ENCODE peak calls at places on chromosomes 4 and X, in five cellular contexts. One of them, this sample, is unnamed.

GRCh38 chrX:106009145-106009544 is 29.4 kb downstream of the SERPINA7 start:
- DNase-seq in psoas muscle: no peak
- DNase-seq in foreskin keratinocyte: no peak
- DNase-seq in hepatocyte: no peak
- DNase-seq in PC-3: no peak
- DNase-seq in this sample: no peak

GRCh38 chr4:7183780-7184460 is 8.4 kb upstream of the SORCS2 start:
- DNase-seq in hepatocyte: no peak
- DNase-seq in foreskin keratinocyte: no peak
- DNase-seq in PC-3: no peak
- DNase-seq in psoas muscle: peak
- DNase-seq in this sample: no peak

GRCh38 chrX:118855681-118856310 is 32.2 kb downstream of the ZCCHC12 start:
- DNase-seq in foreskin keratinocyte: no peak
- DNase-seq in PC-3: no peak
- DNase-seq in hepatocyte: no peak
- DNase-seq in psoas muscle: no peak
- DNase-seq in this sample: no peak

GRCh38 chr4:157195374-157195773 is 25.2 kb upstream of the GRIA2 start:
- DNase-seq in psoas muscle: no peak
- DNase-seq in hepatocyte: no peak
- DNase-seq in PC-3: no peak
- DNase-seq in foreskin keratinocyte: no peak
- DNase-seq in this sample: no peak

GRCh38 chrX:72131317-72132294 is at the start of gene RTL5:
- DNase-seq in foreskin keratinocyte: no peak
- DNase-seq in psoas muscle: peak
- DNase-seq in hepatocyte: peak
- DNase-seq in PC-3: peak
- DNase-seq in this sample: no peak

GRCh38 chrX:36898301-36898700 is 109.9 kb upstream of the FAM47C start:
- DNase-seq in psoas muscle: no peak
- DNase-seq in foreskin keratinocyte: no peak
- DNase-seq in PC-3: peak
- DNase-seq in hepatocyte: peak
- DNase-seq in this sample: no peak

GRCh38 chr4:69833251-69833650 is 26.7 kb downstream of the SULT1E1 start:
- DNase-seq in psoas muscle: no peak
- DNase-seq in PC-3: no peak
- DNase-seq in foreskin keratinocyte: no peak
- DNase-seq in hepatocyte: no peak
- DNase-seq in this sample: no peak

GRCh38 chrX:53831662-53832635 is 145.4 kb upstream of the HUWE1 start:
- DNase-seq in foreskin keratinocyte: peak
- DNase-seq in PC-3: peak
- DNase-seq in psoas muscle: no peak
- DNase-seq in hepatocyte: peak
- DNase-seq in this sample: peak

GRCh38 chr4:26325191-26325590 is 4.4 kb downstream of the RBPJ start:
- DNase-seq in foreskin keratinocyte: no peak
- DNase-seq in psoas muscle: no peak
- DNase-seq in PC-3: peak
- DNase-seq in hepatocyte: peak
- DNase-seq in this sample: no peak

GRCh38 chrX:39726810-39727209 is 370.9 kb downstream of the BCOR start:
- DNase-seq in PC-3: no peak
- DNase-seq in hepatocyte: no peak
- DNase-seq in foreskin keratinocyte: no peak
- DNase-seq in psoas muscle: no peak
- DNase-seq in this sample: no peak

GRCh38 chr4:1367230-1367935 is 20.4 kb downstream of the UVSSA start:
- DNase-seq in hepatocyte: no peak
- DNase-seq in foreskin keratinocyte: no peak
- DNase-seq in psoas muscle: no peak
- DNase-seq in PC-3: no peak
- DNase-seq in this sample: no peak

GRCh38 chr4:55355555-55355954 is 9.5 kb downstream of the SRD5A3 start:
- DNase-seq in PC-3: no peak
- DNase-seq in psoas muscle: no peak
- DNase-seq in hepatocyte: no peak
- DNase-seq in foreskin keratinocyte: no peak
- DNase-seq in this sample: no peak

GRCh38 chr4:150720973-150721518 is 139.1 kb downstream of the MAB21L2 start:
- DNase-seq in psoas muscle: no peak
- DNase-seq in PC-3: no peak
- DNase-seq in hepatocyte: no peak
- DNase-seq in foreskin keratinocyte: no peak
- DNase-seq in this sample: no peak

GRCh38 chrX:55201930-55202579 is 18.1 kb upstream of the PAGE5 start:
- DNase-seq in hepatocyte: no peak
- DNase-seq in foreskin keratinocyte: no peak
- DNase-seq in PC-3: peak
- DNase-seq in psoas muscle: no peak
- DNase-seq in this sample: no peak

GRCh38 chr4:173371292-173372192 is 788 bp downstream of the SAP30 start:
- DNase-seq in hepatocyte: peak
- DNase-seq in foreskin keratinocyte: peak
- DNase-seq in psoas muscle: peak
- DNase-seq in PC-3: peak
- DNase-seq in this sample: peak

GRCh38 chrX:1181131-1181530 is 31.3 kb downstream of the CRLF2 start:
- DNase-seq in foreskin keratinocyte: no peak
- DNase-seq in hepatocyte: no peak
- DNase-seq in PC-3: no peak
- DNase-seq in psoas muscle: no peak
- DNase-seq in this sample: no peak

GRCh38 chrX:134660627-134661026 is 2.4 kb upstream of the PLAC1 start:
- DNase-seq in psoas muscle: no peak
- DNase-seq in hepatocyte: no peak
- DNase-seq in foreskin keratinocyte: no peak
- DNase-seq in PC-3: no peak
- DNase-seq in this sample: no peak

GRCh38 chr4:111618908-111619307 is 526.3 kb upstream of the FAM241A start:
- DNase-seq in psoas muscle: no peak
- DNase-seq in foreskin keratinocyte: no peak
- DNase-seq in hepatocyte: peak
- DNase-seq in PC-3: peak
- DNase-seq in this sample: no peak

GRCh38 chr4:113684534-113685091 is 76.9 kb downstream of the CAMK2D start:
- DNase-seq in hepatocyte: peak
- DNase-seq in foreskin keratinocyte: no peak
- DNase-seq in PC-3: peak
- DNase-seq in psoas muscle: peak
- DNase-seq in this sample: no peak

GRCh38 chr4:32661229-32661628 is 1941.1 kb downstream of the PCDH7 start:
- DNase-seq in foreskin keratinocyte: no peak
- DNase-seq in psoas muscle: no peak
- DNase-seq in PC-3: no peak
- DNase-seq in hepatocyte: peak
- DNase-seq in this sample: no peak

GRCh38 chr4:39587881-39588280 is 50.8 kb downstream of the SMIM14 start:
- DNase-seq in hepatocyte: no peak
- DNase-seq in PC-3: no peak
- DNase-seq in foreskin keratinocyte: peak
- DNase-seq in psoas muscle: no peak
- DNase-seq in this sample: no peak

GRCh38 chrX:17375361-17375630 is 296 bp downstream of the NHS start:
- DNase-seq in hepatocyte: no peak
- DNase-seq in psoas muscle: no peak
- DNase-seq in PC-3: no peak
- DNase-seq in foreskin keratinocyte: no peak
- DNase-seq in this sample: no peak

GRCh38 chr4:13966241-13967195 is 339.0 kb upstream of the BOD1L1 start:
- DNase-seq in foreskin keratinocyte: peak
- DNase-seq in hepatocyte: no peak
- DNase-seq in psoas muscle: no peak
- DNase-seq in PC-3: peak
- DNase-seq in this sample: peak
- TF ChIP-seq CTCF in foreskin keratinocyte: peak
- TF ChIP-seq CTCF in hepatocyte: no peak
- TF ChIP-seq CTCF in psoas muscle: no peak
- TF ChIP-seq CTCF in PC-3: no peak
- TF ChIP-seq CTCF in this sample: no peak

GRCh38 chr4:162409048-162409447 is 245.2 kb upstream of the FSTL5 start:
- DNase-seq in hepatocyte: no peak
- DNase-seq in PC-3: no peak
- DNase-seq in psoas muscle: peak
- DNase-seq in foreskin keratinocyte: no peak
- DNase-seq in this sample: no peak

GRCh38 chr4:162408309-162408708 is 244.5 kb upstream of the FSTL5 start:
- DNase-seq in foreskin keratinocyte: no peak
- DNase-seq in PC-3: no peak
- DNase-seq in psoas muscle: no peak
- DNase-seq in hepatocyte: no peak
- DNase-seq in this sample: no peak

GRCh38 chr4:162406637-162407370 is 243.0 kb upstream of the FSTL5 start:
- DNase-seq in foreskin keratinocyte: no peak
- DNase-seq in hepatocyte: peak
- DNase-seq in PC-3: peak
- DNase-seq in psoas muscle: no peak
- DNase-seq in this sample: no peak

GRCh38 chr4:162403956-162404355 is 240.2 kb upstream of the FSTL5 start:
- DNase-seq in foreskin keratinocyte: no peak
- DNase-seq in psoas muscle: no peak
- DNase-seq in hepatocyte: no peak
- DNase-seq in PC-3: no peak
- DNase-seq in this sample: no peak
- H3K27ac ChIP-seq in foreskin keratinocyte: no peak
- H3K27ac ChIP-seq in psoas muscle: no peak
- H3K27ac ChIP-seq in hepatocyte: no peak
- H3K27ac ChIP-seq in PC-3: no peak
- H3K27ac ChIP-seq in this sample: no peak

GRCh38 chr4:56628592-56628991 is 52.5 kb downstream of the HOPX start:
- DNase-seq in foreskin keratinocyte: no peak
- DNase-seq in psoas muscle: no peak
- DNase-seq in hepatocyte: no peak
- DNase-seq in PC-3: peak
- DNase-seq in this sample: no peak

GRCh38 chr4:56627375-56627774 is 53.7 kb downstream of the HOPX start:
- DNase-seq in psoas muscle: no peak
- DNase-seq in hepatocyte: no peak
- DNase-seq in PC-3: no peak
- DNase-seq in foreskin keratinocyte: no peak
- DNase-seq in this sample: no peak

GRCh38 chr4:56626420-56626819 is 54.7 kb downstream of the HOPX start:
- DNase-seq in psoas muscle: no peak
- DNase-seq in hepatocyte: no peak
- DNase-seq in PC-3: no peak
- DNase-seq in foreskin keratinocyte: no peak
- DNase-seq in this sample: no peak

GRCh38 chr4:56627985-56628384 is 53.1 kb downstream of the HOPX start:
- DNase-seq in PC-3: no peak
- DNase-seq in psoas muscle: no peak
- DNase-seq in hepatocyte: no peak
- DNase-seq in foreskin keratinocyte: no peak
- DNase-seq in this sample: no peak

DNA sequence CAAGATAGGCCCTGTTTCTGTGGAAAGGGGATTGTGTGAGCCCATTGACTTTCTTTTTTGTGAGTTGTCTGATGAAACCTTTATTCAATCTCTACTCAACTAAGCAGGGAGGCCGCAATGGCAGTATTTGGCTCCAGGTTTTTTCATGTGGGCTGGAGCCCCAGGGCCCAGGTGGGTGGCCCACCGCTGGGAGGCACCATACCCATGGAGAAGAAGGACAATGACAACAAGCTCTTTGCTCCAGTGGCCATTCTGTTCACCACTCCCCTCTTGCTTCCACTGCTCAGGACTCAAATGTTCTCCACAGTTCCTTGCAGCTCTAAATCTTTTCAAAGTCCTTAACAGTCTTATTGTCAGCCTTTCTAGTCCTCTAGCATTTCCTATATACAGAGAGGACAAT is 54.1 kb downstream of the HOPX start:
- DNase-seq in PC-3: peak
- DNase-seq in psoas muscle: no peak
- DNase-seq in foreskin keratinocyte: no peak
- DNase-seq in hepatocyte: no peak
- DNase-seq in this sample: no peak
- TF ChIP-seq CTCF in PC-3: peak
- TF ChIP-seq CTCF in psoas muscle: peak
- TF ChIP-seq CTCF in foreskin keratinocyte: no peak
- TF ChIP-seq CTCF in hepatocyte: no peak
- TF ChIP-seq CTCF in this sample: no peak

GRCh38 chr4:10008208-10009005 is 12.9 kb downstream of the SLC2A9 start:
- DNase-seq in psoas muscle: no peak
- DNase-seq in foreskin keratinocyte: no peak
- DNase-seq in PC-3: peak
- DNase-seq in hepatocyte: no peak
- DNase-seq in this sample: peak
- H3K27ac ChIP-seq in psoas muscle: no peak
- H3K27ac ChIP-seq in foreskin keratinocyte: peak
- H3K27ac ChIP-seq in PC-3: peak
- H3K27ac ChIP-seq in hepatocyte: peak
- H3K27ac ChIP-seq in this sample: peak

GRCh38 chr4:94171616-94172015 is 36.0 kb upstream of the SMARCAD1 start:
- DNase-seq in foreskin keratinocyte: no peak
- DNase-seq in psoas muscle: no peak
- DNase-seq in hepatocyte: no peak
- DNase-seq in PC-3: peak
- DNase-seq in this sample: no peak
- TF ChIP-seq CTCF in foreskin keratinocyte: peak
- TF ChIP-seq CTCF in psoas muscle: no peak
- TF ChIP-seq CTCF in hepatocyte: no peak
- TF ChIP-seq CTCF in PC-3: peak
- TF ChIP-seq CTCF in this sample: no peak

DNA sequence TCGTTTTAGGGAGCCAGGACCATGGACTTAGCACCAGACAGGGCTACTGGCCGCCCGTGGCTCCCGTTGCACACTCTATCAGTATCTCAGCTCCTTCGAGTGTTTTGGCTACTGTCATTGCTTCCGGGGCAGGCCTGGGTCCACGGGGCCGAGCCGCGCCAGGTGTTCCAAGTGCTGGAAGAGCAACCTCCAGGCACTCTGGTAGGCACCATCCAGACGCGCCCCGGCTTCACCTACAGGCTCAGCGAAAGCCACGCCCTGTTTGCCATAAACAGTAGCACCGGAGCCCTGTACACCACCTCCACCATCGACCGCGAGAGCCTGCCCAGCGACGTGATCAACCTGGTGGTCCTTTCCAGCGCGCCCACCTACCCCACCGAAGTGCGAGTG is 1.6 kb downstream of the FAT4 start:
- DNase-seq in psoas muscle: peak
- DNase-seq in foreskin keratinocyte: peak
- DNase-seq in hepatocyte: peak
- DNase-seq in PC-3: peak
- DNase-seq in this sample: peak
- H3K27ac ChIP-seq in psoas muscle: peak
- H3K27ac ChIP-seq in foreskin keratinocyte: no peak
- H3K27ac ChIP-seq in hepatocyte: peak
- H3K27ac ChIP-seq in PC-3: no peak
- H3K27ac ChIP-seq in this sample: peak